ENCODE peak calls at places on chromosome 11, in seven cellular contexts. N is osteocyte, D is ovary, A is dorsolateral prefrontal cortex, B is mucosa of descending colon, V is stomach, S is Calu3. K is an unnamed sample.

GRCh38 chr11:8682219-8683114 is at the start of the genes RPL27A and TRIM66:
- DNase-seq in N (peak; percentile 99), D (peak; percentile 100), A (peak; percentile 98), B (peak; percentile 100), V (peak; percentile 99), S (peak; percentile 99), K (peak; percentile 100)

GRCh38 chr11:116605543-116605942 is 167.2 kb downstream of the BUD13 start:
- DNase-seq in N (no peak), D (no peak), A (no peak), B (peak; percentile 72), V (peak; percentile 30), S (peak; percentile 60), K (peak; percentile 93)

GRCh38 chr11:129658558-129658882 is 157.1 kb upstream of the TMEM45B start:
- DNase-seq in N (no peak), D (no peak), A (no peak), B (no peak), V (no peak), S (no peak), K (peak; percentile 45)

GRCh38 chr11:2890466-2891241 is 5.1 kb upstream of the CDKN1C start:
- DNase-seq in N (no peak), D (peak; percentile 95), A (no peak), B (peak; percentile 62), V (peak; percentile 93), S (peak; percentile 67), K (no peak)

GRCh38 chr11:88042238-88043032 is 132.8 kb downstream of the RAB38 start:
- DNase-seq in N (no peak), D (no peak), A (no peak), B (no peak), V (no peak), S (no peak), K (no peak)

GRCh38 chr11:11849127-11849746 is 7.5 kb downstream of the USP47 start:
- DNase-seq in N (no peak), D (peak; percentile 26), A (peak; percentile 17), B (peak; percentile 75), V (peak; percentile 63), S (peak; percentile 77), K (peak; percentile 30)

GRCh38 chr11:12247543-12248287 is 129.7 kb upstream of the PARVA start:
- DNase-seq in N (no peak), D (no peak), A (no peak), B (no peak), V (no peak), S (no peak), K (no peak)

GRCh38 chr11:126197277-126197939 is 14.0 kb downstream of the RPUSD4 start:
- DNase-seq in N (peak; percentile 51), D (no peak), A (no peak), B (no peak), V (peak; percentile 34), S (no peak), K (no peak)

GRCh38 chr11:57453543-57454177 is 6.7 kb upstream of the RTN4RL2 start:
- DNase-seq in N (no peak), D (no peak), A (no peak), B (peak; percentile 39), V (no peak), S (no peak), K (no peak)

GRCh38 chr11:130163346-130164220 is 4.0 kb downstream of the ST14 start:
- DNase-seq in N (no peak), D (no peak), A (no peak), B (no peak), V (peak; percentile 80), S (peak; percentile 51), K (no peak)

GRCh38 chr11:65903715-65904114 is 3.5 kb upstream of the FOSL1 start:
- DNase-seq in N (no peak), D (no peak), A (no peak), B (no peak), V (no peak), S (no peak), K (no peak)

GRCh38 chr11:14234446-14234845 is 124.5 kb downstream of the RRAS2 start:
- DNase-seq in N (no peak), D (no peak), A (no peak), B (no peak), V (no peak), S (no peak), K (no peak)

GRCh38 chr11:35154960-35155359 is 16.0 kb downstream of the CD44 start:
- DNase-seq in N (no peak), D (no peak), A (no peak), B (no peak), V (no peak), S (no peak), K (no peak)

GRCh38 chr11:35152575-35152974 is 13.6 kb downstream of the CD44 start:
- DNase-seq in N (no peak), D (no peak), A (no peak), B (no peak), V (no peak), S (no peak), K (no peak)

GRCh38 chr11:35151241-35151640 is 12.3 kb downstream of the CD44 start:
- DNase-seq in N (no peak), D (no peak), A (no peak), B (no peak), V (no peak), S (no peak), K (no peak)

GRCh38 chr11:35151896-35152295 is 12.9 kb downstream of the CD44 start:
- DNase-seq in N (no peak), D (no peak), A (no peak), B (no peak), V (no peak), S (no peak), K (no peak)

GRCh38 chr11:35153280-35153679 is 14.3 kb downstream of the CD44 start:
- DNase-seq in N (no peak), D (no peak), A (no peak), B (no peak), V (no peak), S (no peak), K (no peak)
- TF ChIP-seq CTCF in N (no peak), D (no peak), A (no peak), B (no peak), V (no peak), S (no peak), K (no peak)

DNA sequence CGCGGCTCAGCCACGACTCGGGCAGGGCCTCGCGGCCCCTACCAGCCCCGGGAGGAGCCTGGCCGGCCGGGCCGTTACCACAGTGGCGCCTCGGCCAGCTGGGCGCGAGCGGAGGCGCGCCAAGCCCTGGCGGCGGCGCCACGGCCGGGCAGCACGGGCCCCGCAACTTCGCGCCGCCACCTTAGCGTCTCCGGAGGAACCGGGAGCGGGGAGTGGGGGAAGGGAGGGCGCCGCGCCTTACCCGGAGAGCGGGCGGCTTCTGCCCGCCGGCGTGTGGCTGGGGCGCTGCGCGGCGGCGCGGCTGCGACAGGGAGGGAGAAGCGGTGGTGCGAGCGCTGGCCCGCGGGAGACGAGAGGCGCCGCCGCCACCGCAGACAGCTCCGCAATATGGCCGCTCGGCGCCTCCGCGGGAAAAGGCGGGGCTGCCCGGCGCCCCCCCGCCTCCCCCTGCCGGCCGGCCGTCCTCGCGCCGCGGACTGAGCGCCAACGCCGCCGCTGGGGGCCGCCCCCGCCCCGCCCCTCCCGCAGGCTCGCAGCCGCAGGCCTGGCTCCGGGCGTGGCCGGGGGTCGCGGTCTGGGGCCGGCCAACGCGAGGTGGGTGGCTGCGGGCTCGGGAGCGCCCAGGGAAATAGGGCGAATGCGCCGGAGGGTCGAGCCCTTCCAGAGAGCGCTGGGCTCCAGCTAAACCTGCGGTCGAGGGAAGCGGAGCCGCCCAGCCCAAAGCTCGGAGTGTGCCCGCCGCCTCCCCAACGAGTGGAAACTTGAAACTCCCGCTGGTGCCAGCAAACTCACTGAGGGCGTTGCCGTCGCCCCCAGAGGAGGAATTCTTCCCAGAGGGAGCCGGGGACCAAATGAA is at the start of gene RDX:
- DNase-seq in N (peak; percentile 92), D (peak; percentile 79), A (peak; percentile 67), B (peak; percentile 64), V (peak; percentile 75), S (peak; percentile 76), K (peak; percentile 85)
- TF ChIP-seq CTCF in N (peak; percentile 20), D (peak; percentile 4), A (peak; percentile 22), B (no peak), V (no peak), S (no peak), K (no peak)

DNA sequence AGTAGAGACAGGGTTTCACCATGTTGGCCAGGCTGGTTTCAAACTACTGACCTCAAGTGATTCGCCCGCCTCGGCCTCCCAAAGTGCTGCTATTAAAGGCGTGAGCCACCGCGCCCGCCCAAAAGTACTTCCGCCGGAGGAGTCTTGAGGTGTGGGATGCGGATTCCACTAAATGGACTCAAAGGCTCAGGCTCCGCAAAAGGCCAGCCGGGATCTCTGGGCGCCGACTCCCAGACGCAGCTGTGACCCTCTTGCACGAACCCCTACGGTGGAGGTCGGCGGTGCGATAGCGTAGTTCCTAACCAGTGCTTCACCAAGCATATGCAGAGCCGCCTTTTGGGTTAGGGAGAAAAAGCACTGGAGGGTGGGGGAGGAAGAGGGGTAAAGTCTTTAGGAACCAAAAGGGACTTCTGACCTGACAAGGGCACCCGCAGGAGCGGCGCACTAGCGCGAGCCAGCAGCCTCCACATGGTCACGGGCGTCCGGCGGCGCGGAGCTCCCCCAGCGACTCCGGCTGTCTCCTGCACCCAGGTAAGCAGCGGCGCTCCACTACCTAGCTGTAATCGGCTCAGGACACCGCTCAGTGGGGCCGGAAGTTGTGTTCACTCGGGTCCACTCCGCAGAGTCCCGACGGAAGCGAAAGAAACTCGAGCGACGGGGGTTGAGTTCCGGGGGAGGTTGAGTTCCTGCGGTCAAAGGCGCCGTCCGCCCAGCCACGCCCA is at the start of gene MRPL16:
- DNase-seq in N (peak; percentile 92), D (peak; percentile 87), A (peak; percentile 86), B (peak; percentile 88), V (peak; percentile 95), S (peak; percentile 89), K (peak; percentile 87)
- TF ChIP-seq CTCF in N (no peak), D (peak; percentile 21), A (peak; percentile 18), B (no peak), V (no peak), S (no peak), K (no peak)

DNA sequence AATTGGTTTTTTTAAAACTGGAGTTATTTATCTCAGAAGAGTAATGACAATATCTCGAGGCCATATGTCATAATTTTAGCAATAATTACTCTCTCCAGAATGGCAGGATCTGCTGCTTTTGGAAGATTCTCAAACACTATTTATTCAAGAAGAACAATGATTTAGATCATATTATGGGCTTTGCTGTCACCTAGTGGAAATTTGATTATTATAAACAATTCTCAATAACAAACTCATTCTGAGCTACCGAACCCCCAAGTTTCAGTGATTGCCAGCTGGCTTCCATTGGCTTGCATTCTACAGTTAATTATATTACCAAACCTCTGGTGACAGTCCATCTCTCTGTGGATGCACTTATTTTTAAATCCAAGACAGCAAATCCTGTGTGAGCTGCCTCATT is 27.9 kb upstream of the SLC36A4 start:
- DNase-seq in N (no peak), D (no peak), A (no peak), B (no peak), V (no peak), S (no peak), K (no peak)
- TF ChIP-seq CTCF in N (peak; percentile 59), D (peak; percentile 19), A (peak; percentile 65), B (no peak), V (peak; percentile 27), S (peak; percentile 13), K (no peak)

DNA sequence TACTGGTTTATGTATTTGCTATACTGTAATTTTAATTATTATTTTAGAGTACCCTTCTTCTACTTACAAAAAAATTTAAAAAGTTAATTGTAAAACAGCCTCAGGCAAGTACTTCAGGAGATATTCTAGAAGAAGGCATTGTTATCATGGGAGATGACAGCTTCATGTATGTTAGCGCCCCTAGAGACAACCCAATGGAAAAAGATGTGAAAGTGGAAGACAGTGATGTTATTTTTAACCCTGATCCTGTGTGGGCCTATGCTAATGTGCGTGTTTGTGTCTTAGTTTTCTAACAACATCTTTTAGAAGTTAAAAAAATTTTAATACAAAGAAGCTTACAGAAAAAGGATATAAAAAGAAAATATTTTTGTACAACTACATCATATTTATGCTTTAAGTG is 205.0 kb downstream of the FAM76B start:
- DNase-seq in N (no peak), D (no peak), A (no peak), B (no peak), V (no peak), S (no peak), K (no peak)
- TF ChIP-seq CTCF in N (peak; percentile 5), D (no peak), A (no peak), B (no peak), V (no peak), S (no peak), K (no peak)

K was measured in nephron progenitor cell.